ENCODE peak calls at places on chromosomes 4 and X, in six cellular contexts. B, W, Q, X, U and D are unnamed samples.

GRCh38 chrX:120604359-120604782 is 470 bp downstream of the MCTS1 start:
- DNase-seq in B (no peak), W (peak), Q (no peak), X (peak), U (peak), D (peak)

GRCh38 chrX:115138040-115138439 is 51.2 kb upstream of the RBMXL3 start:
- DNase-seq in B (no peak), W (no peak), Q (no peak), X (no peak), U (no peak), D (no peak)

GRCh38 chr4:153988446-153988845 is 199.6 kb upstream of the SFRP2 start:
- DNase-seq in B (no peak), W (no peak), Q (no peak), X (no peak), U (no peak), D (no peak)

GRCh38 chr4:152390216-152390615 is 145.7 kb downstream of the FBXW7 start:
- DNase-seq in B (no peak), W (no peak), Q (no peak), X (no peak), U (no peak), D (no peak)

GRCh38 chr4:74311696-74312313 is 3.5 kb downstream of the EPGN start:
- DNase-seq in B (no peak), W (peak), Q (no peak), X (peak), U (peak), D (peak)

GRCh38 chr4:56976878-56977320 is 507 bp downstream of the NOA1 start:
- DNase-seq in B (peak), W (peak), Q (no peak), X (peak), U (peak), D (peak)

GRCh38 chr4:164197556-164197955 is 556.4 kb upstream of the SMIM31 start:
- DNase-seq in B (no peak), W (no peak), Q (no peak), X (no peak), U (no peak), D (no peak)

GRCh38 chr4:94160774-94161173 is 46.9 kb upstream of the SMARCAD1 start:
- DNase-seq in B (no peak), W (no peak), Q (no peak), X (no peak), U (peak), D (no peak)

GRCh38 chrX:129714581-129714980 is 24.2 kb upstream of the XPNPEP2 start:
- DNase-seq in B (no peak), W (no peak), Q (no peak), X (no peak), U (no peak), D (no peak)

GRCh38 chrX:27953161-27953560 is 28.1 kb downstream of the DCAF8L1 start:
- DNase-seq in B (no peak), W (no peak), Q (no peak), X (no peak), U (no peak), D (no peak)

GRCh38 chrX:3576886-3577516 is 136.4 kb downstream of the PRKX start:
- DNase-seq in B (no peak), W (no peak), Q (peak), X (no peak), U (no peak), D (no peak)

GRCh38 chrX:110509778-110510510 is 151.3 kb downstream of the RTL9 start:
- DNase-seq in B (no peak), W (no peak), Q (no peak), X (no peak), U (no peak), D (no peak)

GRCh38 chr4:115249808-115250207 is 136.4 kb upstream of the NDST4 start:
- DNase-seq in B (no peak), W (no peak), Q (no peak), X (no peak), U (no peak), D (no peak)

GRCh38 chr4:115361781-115362180 is 248.4 kb upstream of the NDST4 start:
- DNase-seq in B (no peak), W (no peak), Q (no peak), X (no peak), U (no peak), D (no peak)

GRCh38 chrX:45824471-45824870 is 623.8 kb upstream of the DIPK2B start:
- DNase-seq in B (no peak), W (no peak), Q (no peak), X (no peak), U (peak), D (no peak)

GRCh38 chr4:98518555-98519267 is 139.7 kb downstream of the TSPAN5 start:
- DNase-seq in B (no peak), W (no peak), Q (no peak), X (peak), U (peak), D (no peak)

DNA sequence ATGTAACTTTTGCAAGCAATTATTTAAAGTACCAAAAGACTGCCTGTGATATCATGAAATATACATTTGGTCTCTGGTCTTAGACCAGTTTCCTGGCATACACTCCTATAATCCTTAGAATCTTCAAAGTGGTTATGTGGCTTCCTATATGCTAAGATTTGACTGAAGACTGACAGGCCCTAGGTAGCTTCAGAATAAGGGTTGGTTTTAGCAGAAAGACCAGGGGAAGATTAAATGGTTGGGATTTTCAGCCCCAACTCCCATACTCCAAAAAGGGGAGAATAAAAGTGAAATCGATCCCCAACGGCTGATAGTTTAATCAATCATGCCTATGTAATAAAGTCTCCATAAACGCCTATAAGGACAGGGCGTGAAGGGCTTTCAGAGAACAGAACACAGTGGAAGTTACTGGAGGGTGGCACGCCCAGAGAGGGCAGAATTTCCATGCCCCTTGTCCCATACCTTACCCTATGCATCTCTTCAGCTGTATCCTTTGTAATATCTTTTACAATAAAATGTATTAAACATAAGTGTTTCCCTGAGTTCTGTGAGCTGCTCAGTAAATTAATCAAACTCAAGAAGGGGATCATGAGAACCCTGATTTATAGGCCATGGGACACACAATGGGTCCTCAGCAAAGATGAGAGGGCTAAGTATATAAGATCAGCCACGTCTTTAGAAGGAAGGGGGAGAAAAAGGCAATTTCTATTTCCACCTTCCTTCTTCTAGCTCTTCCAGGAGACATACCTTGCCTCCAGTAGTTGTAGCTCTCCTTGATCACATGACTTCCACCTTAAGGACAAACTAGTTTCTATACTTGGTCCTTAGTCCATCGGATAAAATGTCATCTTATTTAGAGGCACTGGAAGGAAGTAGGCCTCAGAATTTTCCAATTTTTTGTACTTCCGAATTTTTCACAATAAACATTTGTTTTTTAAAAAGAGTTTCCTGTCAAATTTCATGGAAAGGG is 26.8 kb downstream of the ANKRD17 start:
- DNase-seq in B (no peak), W (no peak), Q (no peak), X (no peak), U (no peak), D (no peak)
- H3K27ac ChIP-seq in B (no peak), W (no peak), Q (no peak), X (no peak), U (no peak), D (no peak)

GRCh38 chrX:100819837-100820666 is at the start of gene CSTF2:
- DNase-seq in B (peak), W (peak), Q (peak), X (peak), U (peak), D (peak)
- H3K27ac ChIP-seq in B (peak), W (peak), Q (peak), X (peak), U (peak), D (peak)

GRCh38 chr4:183876268-183876934 is 28.7 kb upstream of the STOX2 start:
- DNase-seq in B (peak), W (no peak), Q (peak), X (no peak), U (no peak), D (no peak)
- H3K27ac ChIP-seq in B (peak), W (no peak), Q (peak), X (no peak), U (no peak), D (no peak)

GRCh38 chrX:136635235-136635634 is 12.7 kb upstream of the CD40LG start:
- DNase-seq in B (no peak), W (no peak), Q (no peak), X (no peak), U (no peak), D (peak)
- H3K27ac ChIP-seq in B (no peak), W (no peak), Q (no peak), X (no peak), U (no peak), D (peak)

DNA sequence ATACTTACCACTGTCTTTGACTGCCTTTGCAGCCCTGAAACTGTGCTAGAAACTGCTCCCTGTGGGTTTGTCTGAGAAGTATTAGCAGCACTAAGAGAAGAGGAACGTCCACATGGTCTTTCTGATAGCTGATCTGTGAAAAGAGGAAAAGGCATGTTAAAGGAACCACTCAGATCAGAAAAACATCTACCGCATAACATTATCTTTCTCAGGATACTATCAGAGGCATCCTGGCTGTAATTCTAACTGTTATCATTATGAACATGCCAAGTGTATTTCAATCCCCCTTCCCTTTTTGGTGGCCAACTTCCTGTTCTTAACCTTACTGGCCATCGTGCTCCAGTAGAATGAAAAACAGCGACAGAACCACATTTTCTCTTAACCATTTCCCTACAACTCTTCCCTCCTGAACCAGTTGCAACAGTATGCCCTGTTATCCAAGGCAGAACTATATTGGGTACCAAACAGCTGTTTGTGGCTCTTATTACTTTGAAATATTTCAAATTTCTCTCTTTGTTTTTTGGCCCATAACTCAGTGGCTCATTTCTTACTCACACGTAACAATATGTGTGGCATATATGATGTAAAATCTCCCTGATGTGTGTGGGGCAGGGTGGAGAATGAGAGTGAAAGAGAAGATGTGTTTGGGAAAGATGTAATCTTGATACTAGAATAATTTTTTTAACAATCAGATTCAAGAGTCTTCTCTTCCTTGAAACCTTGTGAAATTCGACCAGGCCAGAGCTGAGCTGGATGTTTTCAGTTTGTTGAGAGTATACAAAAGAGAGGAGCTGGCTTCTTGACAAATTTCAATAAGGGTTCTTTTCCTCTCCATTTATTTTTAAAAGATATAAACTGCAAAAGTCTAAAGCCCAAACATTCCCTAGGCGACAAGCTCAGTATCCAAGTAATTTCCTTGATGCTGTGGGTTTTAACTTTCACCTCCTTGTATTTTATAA is 35.2 kb downstream of the ARHGEF6 start:
- DNase-seq in B (no peak), W (no peak), Q (no peak), X (no peak), U (no peak), D (no peak)
- H3K27ac ChIP-seq in B (no peak), W (peak), Q (peak), X (no peak), U (no peak), D (no peak)

GRCh38 chr4:40621229-40621591 is 8.5 kb downstream of the RBM47 start:
- DNase-seq in B (no peak), W (no peak), Q (no peak), X (peak), U (peak), D (no peak)

GRCh38 chr4:40623707-40624106 is 6.0 kb downstream of the RBM47 start:
- DNase-seq in B (no peak), W (no peak), Q (no peak), X (no peak), U (no peak), D (no peak)

GRCh38 chr4:40622913-40623312 is 6.8 kb downstream of the RBM47 start:
- DNase-seq in B (no peak), W (no peak), Q (no peak), X (no peak), U (no peak), D (no peak)

GRCh38 chr4:40619600-40619999 is 10.1 kb downstream of the RBM47 start:
- DNase-seq in B (no peak), W (no peak), Q (no peak), X (no peak), U (no peak), D (no peak)

GRCh38 chr4:40621592-40622512 is 7.8 kb downstream of the RBM47 start:
- DNase-seq in B (peak), W (peak), Q (peak), X (peak), U (peak), D (no peak)
- H3K27ac ChIP-seq in B (peak), W (no peak), Q (no peak), X (no peak), U (no peak), D (no peak)

DNA sequence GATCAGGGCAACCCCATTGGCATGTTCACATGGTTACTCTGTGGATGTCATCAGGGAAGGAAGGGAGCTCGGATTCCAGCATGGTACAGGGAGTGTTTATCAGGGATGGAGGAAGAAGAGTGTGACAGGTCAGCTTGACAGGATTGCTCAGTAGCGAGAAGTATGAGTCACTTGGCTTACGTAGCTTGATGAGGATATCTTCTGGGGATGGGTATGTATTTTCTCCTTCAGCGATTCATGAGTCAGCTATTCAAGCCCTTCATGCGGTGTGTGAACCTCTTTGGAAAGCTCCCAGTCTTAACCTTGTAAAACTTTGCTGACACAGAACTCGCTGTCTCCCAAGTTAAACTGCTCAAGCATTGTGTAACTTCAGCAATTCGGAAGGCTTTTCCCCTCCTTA is 275.4 kb downstream of the ARHGAP10 start:
- DNase-seq in B (no peak), W (no peak), Q (no peak), X (no peak), U (no peak), D (no peak)
- H3K27ac ChIP-seq in B (no peak), W (no peak), Q (peak), X (no peak), U (no peak), D (no peak)

DNA sequence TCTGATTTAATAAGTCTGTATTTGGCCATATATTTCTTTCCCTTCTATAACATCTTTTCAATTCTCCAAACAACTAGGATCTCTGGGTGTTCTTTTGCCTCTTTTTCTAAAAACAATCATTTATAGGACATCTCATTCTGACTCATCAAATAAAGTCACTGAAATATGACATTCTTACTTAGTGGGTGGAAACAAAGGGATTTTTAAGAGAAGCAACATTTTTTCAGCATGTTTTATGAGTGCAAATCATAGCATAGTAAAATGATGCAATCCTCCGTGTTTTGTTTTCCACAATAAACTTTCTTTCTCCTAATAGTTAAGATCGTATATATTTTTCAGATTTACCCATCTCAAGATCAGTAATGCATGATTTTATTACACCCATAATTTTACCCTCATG is 179.8 kb downstream of the SPCS3 start:
- DNase-seq in B (no peak), W (no peak), Q (no peak), X (no peak), U (no peak), D (no peak)
- H3K27ac ChIP-seq in B (no peak), W (no peak), Q (no peak), X (no peak), U (no peak), D (no peak)

DNA sequence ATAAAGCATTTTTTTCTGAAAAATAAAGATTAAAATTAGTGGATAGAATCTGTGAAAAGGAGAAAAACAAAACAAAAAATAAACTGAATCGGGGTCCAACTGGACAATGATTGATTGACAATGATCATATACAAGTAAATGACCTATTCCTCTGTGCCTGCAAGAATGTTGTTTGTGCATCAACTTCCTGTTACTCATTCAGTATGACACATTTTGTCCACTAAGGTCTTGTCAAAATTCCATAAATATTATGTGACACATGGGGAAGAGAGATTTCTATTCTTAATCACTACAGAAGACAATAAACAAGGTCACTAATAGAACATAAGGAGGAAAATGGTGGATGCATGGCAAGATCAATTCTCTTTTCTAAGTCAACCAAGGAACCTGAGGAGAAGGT is 54.9 kb downstream of the F8 start:
- DNase-seq in B (no peak), W (no peak), Q (no peak), X (no peak), U (no peak), D (no peak)
- H3K27ac ChIP-seq in B (no peak), W (no peak), Q (no peak), X (no peak), U (no peak), D (no peak)